ENCODE peak calls at places on chromosomes 2 and 18, in nine cellular contexts. N, D, G, S, K, H, L, E and I are unnamed samples.

GRCh38 chr2:58137221-58137620 is 90.6 kb downstream of the VRK2 start:
- DNase-seq in N (no peak), D (no peak), G (peak; percentile 72), S (peak; percentile 72), K (no peak), H (no peak), L (no peak), E (no peak), I (no peak)

GRCh38 chr2:184004289-184004944 is 593.9 kb upstream of the ZNF804A start:
- DNase-seq in N (no peak), D (no peak), G (no peak), S (no peak), K (no peak), H (no peak), L (no peak), E (no peak), I (no peak)

GRCh38 chr2:240337028-240337427 is 98.4 kb upstream of the GPC1 start:
- DNase-seq in N (no peak), D (no peak), G (no peak), S (no peak), K (no peak), H (no peak), L (no peak), E (peak; percentile 31), I (peak; percentile 22)

GRCh38 chr2:234288974-234289455 is 207.9 kb downstream of the ARL4C start:
- DNase-seq in N (peak; percentile 75), D (no peak), G (peak; percentile 53), S (peak; percentile 36), K (peak; percentile 54), H (peak; percentile 77), L (peak; percentile 75), E (peak; percentile 86), I (peak; percentile 77)

GRCh38 chr2:240564571-240565266 is 3.6 kb upstream of the RNPEPL1 start:
- DNase-seq in N (no peak), D (no peak), G (no peak), S (no peak), K (no peak), H (peak; percentile 14), L (no peak), E (peak; percentile 59), I (peak; percentile 47)

GRCh38 chr2:70921839-70922590 is 13.7 kb upstream of the ATP6V1B1 start:
- DNase-seq in N (no peak), D (no peak), G (no peak), S (peak; percentile 23), K (no peak), H (no peak), L (no peak), E (peak; percentile 52), I (no peak)

GRCh38 chr18:10449396-10449795 is 5.0 kb upstream of the APCDD1 start:
- DNase-seq in N (no peak), D (no peak), G (peak; percentile 60), S (peak; percentile 50), K (no peak), H (no peak), L (no peak), E (no peak), I (no peak)

GRCh38 chr2:54081574-54081973 is 33.8 kb upstream of the ACYP2 start:
- DNase-seq in N (no peak), D (no peak), G (no peak), S (peak; percentile 19), K (no peak), H (no peak), L (no peak), E (no peak), I (no peak)

GRCh38 chr2:183927367-183928355 is 670.7 kb upstream of the ZNF804A start:
- DNase-seq in N (no peak), D (no peak), G (peak; percentile 87), S (no peak), K (no peak), H (no peak), L (no peak), E (no peak), I (no peak)

GRCh38 chr2:147156970-147157369 is 687.9 kb upstream of the ACVR2A start:
- DNase-seq in N (no peak), D (no peak), G (no peak), S (no peak), K (no peak), H (no peak), L (no peak), E (no peak), I (no peak)

GRCh38 chr2:152716805-152717241 is 438 bp downstream of the PRPF40A start:
- DNase-seq in N (no peak), D (no peak), G (no peak), S (peak; percentile 32), K (peak; percentile 37), H (peak; percentile 35), L (no peak), E (no peak), I (no peak)

GRCh38 chr2:158024288-158024898 is 77.3 kb upstream of the UPP2 start:
- DNase-seq in N (no peak), D (peak; percentile 9), G (peak; percentile 55), S (peak; percentile 83), K (peak; percentile 39), H (peak; percentile 48), L (peak; percentile 43), E (no peak), I (no peak)

GRCh38 chr2:231482806-231483391 is 18.6 kb upstream of the NCL start:
- DNase-seq in N (peak; percentile 53), D (no peak), G (peak; percentile 56), S (peak; percentile 82), K (peak; percentile 85), H (peak; percentile 78), L (peak; percentile 63), E (peak; percentile 90), I (peak; percentile 79)

GRCh38 chr18:71336811-71337210 is 1048.0 kb downstream of the SOCS6 start:
- DNase-seq in N (no peak), D (no peak), G (no peak), S (no peak), K (no peak), H (no peak), L (no peak), E (no peak), I (no peak)

GRCh38 chr18:4653418-4653817 is 198.3 kb upstream of the DLGAP1 start:
- DNase-seq in N (no peak), D (no peak), G (no peak), S (no peak), K (no peak), H (no peak), L (no peak), E (no peak), I (no peak)

GRCh38 chr2:105584437-105585010 is 160.2 kb upstream of the NCK2 start:
- DNase-seq in N (no peak), D (no peak), G (no peak), S (no peak), K (no peak), H (no peak), L (no peak), E (no peak), I (no peak)

GRCh38 chr2:101253013-101253712 is 477 bp downstream of the CNOT11 start:
- DNase-seq in N (peak; percentile 75), D (no peak), G (peak; percentile 62), S (peak; percentile 77), K (peak; percentile 69), H (peak; percentile 76), L (peak; percentile 63), E (peak; percentile 86), I (no peak)

GRCh38 chr18:48864876-48865275 is 85.9 kb downstream of the SMAD7 start:
- DNase-seq in N (no peak), D (no peak), G (no peak), S (no peak), K (no peak), H (no peak), L (no peak), E (no peak), I (no peak)

GRCh38 chr18:44747157-44747556 is 66.5 kb downstream of the SETBP1 start:
- DNase-seq in N (no peak), D (no peak), G (no peak), S (no peak), K (no peak), H (no peak), L (no peak), E (no peak), I (no peak)

DNA sequence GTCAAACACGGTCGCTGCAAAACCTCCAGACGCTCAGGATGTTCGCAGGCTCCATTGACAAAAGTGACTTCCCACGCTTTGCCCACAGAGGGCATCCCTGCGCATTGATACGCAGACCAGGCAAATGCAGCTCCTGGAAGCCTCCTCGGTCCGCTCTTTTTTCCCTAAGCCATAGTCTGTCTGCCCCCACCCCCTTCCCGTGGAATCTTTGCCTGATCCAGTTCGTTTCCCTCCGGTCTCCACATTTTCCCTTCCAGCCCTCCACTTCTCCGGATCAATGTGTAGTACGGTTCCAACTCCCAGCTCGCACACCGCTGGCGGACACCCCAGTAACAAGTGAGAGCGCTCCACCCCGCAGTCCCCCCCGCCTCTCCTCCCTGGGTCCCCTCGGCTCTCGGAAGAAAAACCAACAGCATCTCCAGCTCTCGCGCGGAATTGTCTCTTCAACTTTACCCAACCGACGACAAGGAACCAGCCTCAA is at the start of gene DCC:
- DNase-seq in N (no peak), D (no peak), G (peak; percentile 71), S (peak; percentile 77), K (no peak), H (peak; percentile 34), L (no peak), E (peak; percentile 78), I (peak; percentile 78)
- TF ChIP-seq CTCF in N (no peak), D (no peak), G (peak; percentile 58), S (no peak), K (no peak), H (peak; percentile 29), L (no peak), E (no peak), I (peak; percentile 73)

DNA sequence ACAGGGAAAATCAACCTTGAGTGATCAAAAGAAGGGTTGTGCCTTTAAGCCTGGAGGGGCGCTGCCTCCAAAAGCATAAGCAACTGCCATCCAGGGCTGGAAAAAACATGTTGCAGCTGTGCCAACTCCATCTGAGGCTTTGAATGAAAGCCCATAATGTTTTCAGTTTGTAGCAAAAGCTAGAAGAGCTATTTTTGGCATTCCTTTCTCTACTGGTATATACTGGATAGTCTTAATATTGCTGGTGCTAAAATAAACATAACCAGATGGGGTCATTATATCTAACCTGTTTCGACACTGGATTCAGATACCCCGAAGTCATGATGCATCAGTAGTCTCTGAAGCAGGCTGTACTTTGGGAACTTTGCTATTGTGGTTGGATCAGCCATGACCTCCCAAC is 25.1 kb downstream of the ANXA4 start:
- DNase-seq in N (no peak), D (peak; percentile 88), G (peak; percentile 98), S (peak; percentile 96), K (no peak), H (no peak), L (no peak), E (no peak), I (no peak)
- TF ChIP-seq CTCF in N (no peak), D (peak; percentile 39), G (peak; percentile 58), S (peak; percentile 17), K (no peak), H (no peak), L (no peak), E (no peak), I (no peak)

GRCh38 chr18:23779696-23780303 is 90.5 kb downstream of the LAMA3 start:
- DNase-seq in N (no peak), D (no peak), G (no peak), S (peak; percentile 65), K (no peak), H (no peak), L (no peak), E (no peak), I (no peak)
- TF ChIP-seq CTCF in N (no peak), D (peak; percentile 15), G (no peak), S (no peak), K (no peak), H (no peak), L (no peak), E (no peak), I (peak; percentile 29)

DNA sequence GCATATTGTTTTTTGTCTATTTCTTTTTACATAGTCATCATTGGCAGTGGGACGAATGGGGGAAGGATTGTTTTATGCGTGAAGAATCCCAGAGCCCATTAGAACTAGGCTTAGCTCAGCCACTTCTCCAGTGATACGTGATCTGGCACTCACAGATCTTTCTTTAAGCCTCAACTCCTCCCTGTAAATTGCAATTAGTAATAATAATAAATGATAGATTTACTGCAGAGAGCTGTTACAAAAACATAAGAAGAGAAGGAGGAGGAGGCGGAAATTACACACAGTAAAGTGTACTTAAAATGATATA is 629.3 kb downstream of the NRXN1 start:
- DNase-seq in N (no peak), D (no peak), G (no peak), S (no peak), K (no peak), H (no peak), L (no peak), E (no peak), I (no peak)
- TF ChIP-seq CTCF in N (peak; percentile 11), D (no peak), G (no peak), S (no peak), K (no peak), H (no peak), L (peak; percentile 19), E (no peak), I (peak; percentile 23)